ENCODE peak calls at places on chromosomes 5 and 9, in four cellular contexts. F, G, K and H are unnamed samples.

GRCh38 chr9:38229123-38229829 is 160.2 kb upstream of the SHB start:
- DNase-seq in K (no peak), G (no peak), F (peak; percentile 76), H (no peak)

GRCh38 chr5:90889325-90889600 is 330.7 kb downstream of the ADGRV1 start:
- DNase-seq in F (no peak), G (no peak), K (no peak), H (no peak)

GRCh38 chr9:88521308-88521707 is 13.7 kb upstream of the NXNL2 start:
- DNase-seq in G (no peak), F (no peak), K (no peak), H (no peak)

GRCh38 chr5:140349244-140349643 is 2.8 kb upstream of the HBEGF start:
- DNase-seq in K (no peak), F (no peak), G (no peak), H (no peak)

GRCh38 chr9:17031546-17031945 is 103.3 kb upstream of the CNTLN start:
- DNase-seq in F (no peak), G (no peak), K (no peak), H (no peak)

GRCh38 chr5:10491673-10492026 is 50.0 kb downstream of the ROPN1L start:
- DNase-seq in G (no peak), F (no peak), K (no peak), H (no peak)

GRCh38 chr5:81577091-81577490 is 173.8 kb downstream of the SSBP2 start:
- DNase-seq in G (no peak), F (no peak), K (no peak), H (no peak)

GRCh38 chr5:172123269-172123692 is 64.7 kb downstream of the STK10 start:
- DNase-seq in G (no peak), K (no peak), F (peak; percentile 72), H (no peak)

GRCh38 chr9:34653131-34653530 is 1.1 kb downstream of the IL11RA start:
- DNase-seq in F (no peak), G (no peak), K (no peak), H (no peak)

GRCh38 chr5:111954516-111955337 is 197.7 kb upstream of the NREP start:
- DNase-seq in F (no peak), K (no peak), G (no peak), H (no peak)

GRCh38 chr9:37987467-37987981 is 81.5 kb downstream of the SHB start:
- DNase-seq in F (no peak), K (no peak), G (no peak), H (no peak)

GRCh38 chr5:50767588-50767987 is 101.2 kb downstream of the PARP8 start:
- DNase-seq in G (no peak), F (no peak), K (no peak), H (no peak)

GRCh38 chr5:135308752-135309151 is 90.3 kb downstream of the MACROH2A1 start:
- DNase-seq in F (peak; percentile 44), G (no peak), K (no peak), H (no peak)

GRCh38 chr5:179187681-179188575 is 127.8 kb downstream of the ZNF354C start:
- DNase-seq in F (no peak), K (no peak), G (no peak), H (no peak)

GRCh38 chr5:52997424-52997823 is 8.3 kb downstream of the ITGA2 start:
- DNase-seq in G (no peak), K (no peak), F (no peak), H (no peak)

GRCh38 chr9:89562186-89562814 is 42.5 kb upstream of the GADD45G start:
- DNase-seq in K (no peak), G (no peak), F (no peak), H (no peak)
- H3K4me1 ChIP-seq in K (no peaks in the 10 kb centered on the region), G (peaks cover 4% of the 10 kb centered on the region), F (no peaks in the 10 kb centered on the region), H (no peaks in the 10 kb centered on the region)

GRCh38 chr5:181159286-181160143 is 12.1 kb downstream of the OR2V2 start:
- DNase-seq in K (no peak), G (peak; percentile 73), F (peak; percentile 98), H (no peak)

GRCh38 chr5:181161534-181162175 is 14.3 kb downstream of the OR2V2 start:
- DNase-seq in G (no peak), F (no peak), K (no peak), H (no peak)

GRCh38 chr5:181163487-181164075 is 16.2 kb downstream of the OR2V2 start:
- DNase-seq in K (no peak), G (no peak), F (peak; percentile 74), H (no peak)

GRCh38 chr5:181158869-181159268 is 11.5 kb downstream of the OR2V2 start:
- DNase-seq in K (no peak), F (peak; percentile 15), G (no peak), H (no peak)

GRCh38 chr5:181160144-181160754 is 12.9 kb downstream of the OR2V2 start:
- DNase-seq in K (no peak), F (peak; percentile 80), G (no peak), H (no peak)
- H3K4me3 ChIP-seq in K (peak overlapping the region; percentile 44), F (no peak overlapping the region), G (no peak overlapping the region), H (no peak overlapping the region)

GRCh38 chr5:1505506-1506241 is 18.1 kb downstream of the LPCAT1 start:
- DNase-seq in G (no peak), F (no peak), K (no peak), H (no peak)
- H3K4me1 ChIP-seq in G (no peaks in the 10 kb centered on the region), F (no peaks in the 10 kb centered on the region), K (no peaks in the 10 kb centered on the region), H (peaks cover 22% of the 10 kb centered on the region)

GRCh38 chr5:68954618-68954910 is 139.2 kb upstream of the SLC30A5 start:
- DNase-seq in K (no peak), G (no peak), F (no peak), H (no peak)

GRCh38 chr5:68953885-68954617 is 139.8 kb upstream of the SLC30A5 start:
- DNase-seq in G (no peak), F (no peak), K (no peak), H (no peak)

GRCh38 chr5:68950111-68950510 is 143.7 kb upstream of the SLC30A5 start:
- DNase-seq in F (peak; percentile 66), G (no peak), K (no peak), H (no peak)

GRCh38 chr5:68949711-68950110 is 144.1 kb upstream of the SLC30A5 start:
- DNase-seq in G (no peak), F (peak; percentile 71), K (no peak), H (no peak)

GRCh38 chr5:68953151-68953884 is 140.5 kb upstream of the SLC30A5 start:
- DNase-seq in F (no peak), G (no peak), K (no peak), H (no peak)
- H3K4me3 ChIP-seq in F (no peak overlapping the region), G (no peak overlapping the region), K (no peak overlapping the region), H (no peak overlapping the region)

GRCh38 chr5:142871056-142871879 is 101.1 kb downstream of the ARHGAP26 start:
- DNase-seq in K (no peak), G (peak; percentile 53), F (no peak), H (no peak)
- H3K4me1 ChIP-seq in K (peaks cover 75% of the 10 kb centered on the region), G (peaks cover 67% of the 10 kb centered on the region), F (no peaks in the 10 kb centered on the region), H (peaks cover 5% of the 10 kb centered on the region)

DNA sequence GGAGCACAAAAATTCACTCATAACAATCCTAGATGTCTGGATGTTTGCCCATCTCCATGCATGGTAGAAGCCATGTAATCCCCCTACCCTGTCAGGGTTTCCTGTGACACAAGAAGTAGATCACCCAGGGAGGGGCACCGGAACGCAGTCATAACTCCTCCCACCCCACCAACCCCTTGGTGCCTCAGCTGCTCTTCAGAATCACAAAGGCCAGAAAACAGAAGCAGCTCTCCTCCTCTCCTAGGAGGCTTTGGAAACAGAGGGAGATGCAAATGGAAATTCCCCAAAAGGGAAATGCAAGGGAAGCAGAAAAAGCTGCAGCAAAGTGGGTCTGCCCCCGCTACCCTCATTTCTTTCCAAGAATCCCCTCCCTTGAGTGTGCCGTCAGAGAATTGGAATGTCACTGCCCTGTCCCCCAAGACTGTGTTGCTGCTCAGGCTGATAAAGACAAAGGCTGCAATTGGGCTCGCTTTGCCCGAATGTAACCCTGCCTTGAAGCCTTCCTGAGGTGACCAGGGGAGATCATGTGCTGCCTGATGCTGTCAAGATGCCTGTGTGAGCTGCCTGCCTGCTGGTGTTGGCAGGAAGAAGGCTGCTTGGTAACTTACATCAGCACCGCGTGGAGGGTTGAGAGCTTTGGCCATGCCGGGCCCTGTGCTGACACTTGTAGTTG is 65.5 kb upstream of the ABCA1 start:
- DNase-seq in K (no peak), F (peak; percentile 91), G (no peak), H (no peak)
- H3K4me3 ChIP-seq in K (no peak overlapping the region), F (no peak overlapping the region), G (no peak overlapping the region), H (no peak overlapping the region)

GRCh38 chr5:55304584-55304983 is 2.9 kb downstream of the DHX29 start:
- DNase-seq in F (no peak), G (no peak), K (no peak), H (no peak)

GRCh38 chr5:55306641-55307382 is 682 bp downstream of the DHX29 start:
- DNase-seq in G (no peak), F (peak; percentile 42), K (no peak), H (no peak)

GRCh38 chr5:55303238-55303690 is 4.2 kb downstream of the DHX29 start:
- DNase-seq in K (no peak), G (no peak), F (no peak), H (no peak)

GRCh38 chr5:55307383-55308253 is at the start of the genes DHX29 and MTREX:
- DNase-seq in F (peak; percentile 97), K (peak; percentile 79), G (peak; percentile 80), H (peak; percentile 73)

DNA sequence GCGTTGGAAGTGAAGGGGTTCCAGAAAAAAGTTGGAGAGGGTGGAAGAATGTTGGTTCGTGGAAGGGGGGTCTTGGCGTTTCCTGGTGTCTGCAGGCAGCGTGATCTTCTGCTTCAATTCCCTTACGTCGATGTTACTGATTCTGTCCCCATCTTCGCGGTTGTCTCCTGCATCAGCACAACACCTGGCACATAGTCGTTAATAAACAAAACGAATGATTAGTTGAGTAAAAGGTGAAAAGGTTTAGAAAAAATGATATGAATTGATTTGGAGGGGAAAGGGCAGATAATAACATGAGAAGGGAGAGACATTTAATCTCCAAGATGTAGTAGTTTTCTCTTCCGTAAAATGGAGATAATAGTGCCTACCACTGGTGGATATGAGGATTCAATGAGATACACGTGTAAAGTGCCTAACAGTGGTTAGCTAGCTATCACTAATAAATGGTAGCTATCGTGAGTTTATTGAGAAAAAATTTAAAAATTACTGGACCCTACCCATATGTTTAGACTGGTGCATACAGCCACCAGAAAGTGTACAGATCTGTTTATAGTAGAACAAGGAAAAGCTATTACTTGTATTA is 556 bp downstream of the MTREX start:
- DNase-seq in F (no peak), K (peak; percentile 7), G (no peak), H (no peak)
- H3K4me1 ChIP-seq in F (no peaks in the 10 kb centered on the region), K (peaks cover 28% of the 10 kb centered on the region), G (peaks cover 18% of the 10 kb centered on the region), H (no peaks in the 10 kb centered on the region)

DNA sequence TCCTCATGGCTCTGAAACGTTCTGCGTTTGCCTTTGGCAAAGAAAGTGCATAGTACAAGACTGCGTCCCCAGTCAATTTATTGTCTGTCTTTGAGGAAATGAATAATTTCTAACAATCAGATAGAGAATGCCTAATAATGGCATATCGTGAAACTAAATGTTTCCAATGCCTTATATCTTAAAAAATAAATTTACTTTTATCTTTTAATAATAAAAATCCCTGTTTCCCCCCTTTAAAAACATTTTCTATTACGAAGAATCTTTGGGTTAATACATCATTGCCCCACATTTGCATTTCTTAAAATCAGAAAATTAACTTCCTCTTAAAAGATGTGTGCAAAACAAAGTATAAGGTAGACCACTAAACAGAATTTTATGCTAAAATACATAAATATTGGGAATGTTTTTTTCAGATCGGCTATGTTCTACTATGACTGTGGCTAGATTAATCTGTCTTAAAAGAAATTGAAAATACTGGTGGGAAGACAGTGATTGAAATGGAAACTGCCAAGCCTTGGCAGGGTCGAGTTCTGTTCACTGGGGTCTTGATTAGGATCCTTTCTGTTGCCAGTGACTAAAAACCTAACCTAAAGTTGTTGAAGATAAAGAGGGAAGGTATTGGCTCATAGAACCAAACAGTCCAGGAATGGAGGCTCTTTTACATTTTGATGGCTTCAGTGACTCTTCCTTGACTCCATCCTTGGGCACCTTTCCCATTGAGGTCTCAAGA is at the start of gene IL5:
- DNase-seq in K (no peak), F (no peak), G (no peak), H (no peak)
- H3K4me3 ChIP-seq in K (no peak within 1 kb of the TSS), F (no peak within 1 kb of the TSS), G (no peak within 1 kb of the TSS), H (no peak within 1 kb of the TSS)